ENCODE peak calls at places on chromosome 1, in four cellular contexts. I is HepG2, D is GM12878, R is H1. E is an unnamed sample.

GRCh38 chr1:214550339-214551051 is 907 bp downstream of the PTPN14 start:
- DNase-seq in I (no peak), D (no peak), R (peak), E (peak)

GRCh38 chr1:63563745-63564144 is 29.5 kb upstream of the PGM1 start:
- DNase-seq in I (no peak), D (no peak), R (no peak), E (no peak)

GRCh38 chr1:111184648-111185047 is 15.8 kb downstream of the DENND2D start:
- DNase-seq in I (no peak), D (no peak), R (no peak), E (no peak)

GRCh38 chr1:12148160-12148957 is 18.4 kb upstream of the TNFRSF1B start:
- DNase-seq in I (peak), D (no peak), R (no peak), E (no peak)

GRCh38 chr1:205581321-205581980 is 50.4 kb downstream of the ELK4 start:
- DNase-seq in I (no peak), D (no peak), R (no peak), E (no peak)

GRCh38 chr1:113617438-113618141 is 141.7 kb downstream of the PHTF1 start:
- DNase-seq in I (no peak), D (no peak), R (no peak), E (no peak)

GRCh38 chr1:172135076-172135672 is 285.3 kb upstream of the C1orf105 start:
- DNase-seq in I (peak), D (no peak), R (no peak), E (no peak)

GRCh38 chr1:184764483-184764882 is 9.8 kb upstream of the EDEM3 start:
- DNase-seq in I (no peak), D (no peak), R (no peak), E (no peak)

GRCh38 chr1:207579436-207579799 is 65.5 kb upstream of the CR1L start:
- DNase-seq in I (peak), D (peak), R (peak), E (peak)

GRCh38 chr1:206895837-206896242 is 1.4 kb upstream of the IL24 start:
- DNase-seq in I (no peak), D (no peak), R (no peak), E (no peak)

GRCh38 chr1:232273071-232273470 is 356.9 kb downstream of the SIPA1L2 start:
- DNase-seq in I (no peak), D (no peak), R (no peak), E (no peak)

GRCh38 chr1:204438628-204439027 is 27.0 kb upstream of the PPP1R15B start:
- DNase-seq in I (no peak), D (no peak), R (no peak), E (no peak)

DNA sequence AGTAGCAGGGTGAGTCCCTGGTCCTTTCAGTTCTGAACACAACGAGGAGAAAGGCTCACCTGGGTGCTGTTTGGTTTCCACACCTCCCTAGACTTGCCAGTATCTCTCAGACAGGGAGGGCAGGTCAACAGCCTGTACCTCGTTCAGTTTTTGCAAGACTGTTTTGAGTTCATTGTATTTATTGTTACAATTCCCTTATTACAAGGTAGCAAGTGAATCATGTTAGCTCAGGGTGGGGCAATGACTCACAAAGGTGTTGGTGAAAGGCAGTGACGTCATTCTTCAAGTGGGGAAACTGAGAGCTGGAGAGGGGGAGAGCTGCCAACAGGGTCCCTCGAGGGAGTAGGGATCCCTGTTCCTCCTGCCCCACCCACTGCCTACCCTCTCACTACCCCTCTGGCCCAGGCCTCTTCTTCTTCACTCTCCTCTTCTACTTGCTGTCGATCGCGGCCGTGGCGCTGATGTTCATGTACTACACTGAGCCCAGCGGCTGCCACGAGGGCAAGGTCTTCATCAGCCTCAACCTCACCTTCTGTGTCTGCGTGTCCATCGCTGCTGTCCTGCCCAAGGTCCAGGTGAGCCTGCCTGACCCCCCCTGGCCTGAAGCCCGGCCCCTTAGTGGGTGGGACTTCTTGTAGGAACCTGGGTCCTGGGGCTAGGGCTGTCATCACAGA is 13.4 kb downstream of the SERINC2 start:
- DNase-seq in I (no peak), D (no peak), R (no peak), E (no peak)
- TF ChIP-seq CHD2 in I (no peak), D (no peak), R (no peak), E (no peak)

DNA sequence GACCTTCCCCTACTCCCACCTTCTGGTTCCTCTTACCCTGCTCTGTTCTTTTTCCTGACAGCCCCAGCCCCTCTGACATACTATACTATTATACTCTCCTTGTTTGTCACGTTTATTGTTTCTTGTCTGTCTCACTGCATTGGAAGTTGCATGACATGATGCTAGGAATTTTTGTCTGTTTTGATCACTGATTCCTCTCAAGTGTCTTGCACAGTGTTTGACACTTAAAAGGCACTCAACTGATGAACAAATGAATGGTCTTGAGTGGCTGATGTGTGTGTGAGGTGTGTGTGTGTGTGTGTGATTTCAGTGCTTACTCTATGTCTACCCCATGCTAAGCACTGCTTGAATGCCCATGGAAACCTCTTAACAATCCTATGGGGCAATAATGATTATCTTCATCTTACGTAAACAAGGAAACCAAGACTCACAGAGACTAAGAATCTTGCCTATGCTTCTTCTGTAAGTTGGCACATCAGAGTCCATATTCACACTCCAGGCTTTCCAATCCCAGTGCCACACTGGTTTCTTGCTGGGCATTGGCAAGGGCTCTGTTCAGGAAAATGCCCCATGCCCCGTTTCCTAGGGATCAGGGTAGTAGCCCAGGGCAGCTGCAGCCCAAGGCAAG is 59.7 kb downstream of the ATP1A1 start:
- DNase-seq in I (no peak), D (no peak), R (no peak), E (no peak)
- TF ChIP-seq TCF12 in I (no peak), D (no peak), R (no peak), E (no peak)

GRCh38 chr1:221699582-221700519 is 42.0 kb downstream of the DUSP10 start:
- DNase-seq in I (no peak), D (no peak), R (no peak), E (no peak)
- TF ChIP-seq CHD2 in I (no peak), D (no peak), R (no peak), E (no peak)

GRCh38 chr1:118154220-118154619 is 30.8 kb downstream of the SPAG17 start:
- DNase-seq in I (no peak), D (peak), R (no peak), E (no peak)

GRCh38 chr1:118158918-118159317 is 26.1 kb downstream of the SPAG17 start:
- DNase-seq in I (no peak), D (no peak), R (no peak), E (no peak)

GRCh38 chr1:118151312-118151937 is 33.6 kb downstream of the SPAG17 start:
- DNase-seq in I (peak), D (peak), R (peak), E (peak)

GRCh38 chr1:118157506-118157905 is 27.5 kb downstream of the SPAG17 start:
- DNase-seq in I (no peak), D (no peak), R (no peak), E (no peak)

GRCh38 chr1:118155106-118155505 is 29.9 kb downstream of the SPAG17 start:
- DNase-seq in I (no peak), D (no peak), R (no peak), E (no peak)
- TF ChIP-seq TCF12 in I (no peak), D (no peak), R (no peak), E (no peak)

DNA sequence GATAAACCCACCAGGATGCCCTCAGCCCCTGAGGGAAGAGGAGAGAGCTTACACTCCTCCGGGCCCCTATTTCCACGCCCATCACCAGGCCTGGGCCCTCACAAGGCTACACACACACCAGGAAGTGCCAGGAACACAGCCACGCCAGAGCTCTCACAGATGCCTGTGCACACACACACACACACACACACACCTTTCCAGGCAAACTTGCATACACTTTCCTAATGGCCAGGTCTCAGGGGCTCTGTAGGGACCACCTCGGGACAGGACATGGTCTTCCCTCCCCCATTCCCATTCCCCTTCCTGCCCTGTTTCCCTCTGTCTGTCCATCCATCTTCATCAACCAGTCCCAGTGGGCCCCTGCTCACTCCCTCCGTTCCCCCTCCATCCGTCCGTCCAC is 9.7 kb upstream of the EPHA2 start:
- DNase-seq in I (no peak), D (no peak), R (peak), E (no peak)
- TF ChIP-seq CHD2 in I (no peak), D (no peak), R (no peak), E (no peak)

GRCh38 chr1:2229921-2230700 is 2.0 kb downstream of the SKI start:
- DNase-seq in I (no peak), D (no peak), R (peak), E (peak)

GRCh38 chr1:2232255-2232915 is 4.3 kb downstream of the SKI start:
- DNase-seq in I (peak), D (no peak), R (no peak), E (no peak)

GRCh38 chr1:2230781-2231666 is 2.9 kb downstream of the SKI start:
- DNase-seq in I (no peak), D (no peak), R (peak), E (peak)

GRCh38 chr1:2232916-2233438 is 4.9 kb downstream of the SKI start:
- DNase-seq in I (no peak), D (no peak), R (no peak), E (no peak)

GRCh38 chr1:2231667-2232254 is 3.6 kb downstream of the SKI start:
- DNase-seq in I (peak), D (no peak), R (peak), E (peak)
- TF ChIP-seq TCF12 in I (no peak), D (no peak), R (no peak), E (no peak)

DNA sequence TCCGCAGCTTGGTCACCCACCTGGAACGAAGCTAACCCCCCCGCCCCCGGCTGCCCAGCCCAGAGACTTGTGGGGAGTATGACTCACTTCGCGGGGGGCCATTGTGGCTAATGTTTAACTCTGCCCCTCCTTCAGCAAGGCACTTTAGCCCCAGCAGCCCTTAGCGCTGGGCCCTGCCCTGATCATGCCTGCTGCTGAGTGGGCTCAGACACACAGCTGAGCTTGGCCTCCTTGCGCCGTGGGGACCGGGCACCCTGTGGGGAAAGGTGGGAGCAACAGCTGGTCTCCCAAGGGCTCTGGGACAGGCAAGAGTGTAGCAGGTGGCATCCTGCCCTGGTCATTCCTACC is 6.3 kb upstream of the LAD1 start:
- DNase-seq in I (peak), D (peak), R (no peak), E (no peak)
- TF ChIP-seq CHD2 in I (no peak), D (no peak), R (no peak), E (no peak)

GRCh38 chr1:92820024-92820423 is 11.8 kb upstream of the RPL5 start:
- DNase-seq in I (no peak), D (no peak), R (no peak), E (no peak)

GRCh38 chr1:92817986-92818764 is 13.7 kb upstream of the RPL5 start:
- DNase-seq in I (no peak), D (no peak), R (peak), E (peak)

GRCh38 chr1:92822907-92823306 is 8.9 kb upstream of the RPL5 start:
- DNase-seq in I (peak), D (no peak), R (no peak), E (no peak)

GRCh38 chr1:92817137-92817697 is 14.6 kb upstream of the RPL5 start:
- DNase-seq in I (no peak), D (no peak), R (no peak), E (no peak)

GRCh38 chr1:92820551-92820950 is 11.3 kb upstream of the RPL5 start:
- DNase-seq in I (no peak), D (no peak), R (no peak), E (no peak)
- TF ChIP-seq TCF12 in I (no peak), D (no peak), R (no peak), E (no peak)

E was measured in SK-N-SH.